ENCODE peak calls at places on chromosomes 13 and 19, in six cellular contexts. B, H, Z, O, A and S are unnamed samples.

GRCh38 chr13:79405501-79405830 is 589 bp downstream of the RBM26 start:
- DNase-seq in H (no peak), Z (peak), O (peak), A (no peak), B (no peak), S (no peak)

GRCh38 chr19:56690668-56691067 is 19.1 kb upstream of the ZNF835 start:
- DNase-seq in Z (no peak), A (no peak), H (no peak), B (no peak), O (no peak), S (no peak)

GRCh38 chr19:6947745-6948144 is 60.4 kb downstream of the ADGRE1 start:
- DNase-seq in Z (peak), B (no peak), A (no peak), O (peak), H (peak), S (no peak)

GRCh38 chr19:15268192-15268927 is 36.1 kb upstream of the EPHX3 start:
- DNase-seq in Z (no peak), O (no peak), A (no peak), H (no peak), B (no peak), S (no peak)

GRCh38 chr13:29816715-29817114 is 33.7 kb downstream of the UBL3 start:
- DNase-seq in Z (no peak), H (no peak), O (no peak), A (no peak), B (no peak), S (no peak)

GRCh38 chr13:113635709-113636108 is 22.3 kb downstream of the ATP4B start:
- DNase-seq in O (no peak), B (no peak), A (peak), Z (no peak), H (no peak), S (no peak)

GRCh38 chr13:32905864-32906180 is 110.4 kb upstream of the KL start:
- DNase-seq in H (no peak), B (peak), Z (no peak), A (no peak), O (no peak), S (no peak)

GRCh38 chr13:82800391-82800790 is 1081.9 kb downstream of the SLITRK1 start:
- DNase-seq in O (no peak), Z (no peak), B (no peak), A (no peak), H (no peak), S (no peak)

GRCh38 chr13:110138009-110138699 is 168.8 kb downstream of the COL4A1 start:
- DNase-seq in O (peak), A (no peak), B (peak), H (peak), Z (peak), S (peak)

GRCh38 chr13:34302596-34302995 is 484.6 kb downstream of the RFC3 start:
- DNase-seq in H (no peak), O (no peak), B (no peak), Z (no peak), A (no peak), S (no peak)

GRCh38 chr13:32159147-32159869 is 127.7 kb downstream of the FRY start:
- DNase-seq in O (no peak), A (no peak), H (no peak), Z (no peak), B (peak), S (no peak)

GRCh38 chr19:46925548-46925950 is 64.8 kb downstream of the ARHGAP35 start:
- DNase-seq in A (no peak), Z (peak), H (no peak), O (peak), B (no peak), S (no peak)

GRCh38 chr19:55255618-55256423 is 3.0 kb downstream of the PPP6R1 start:
- DNase-seq in H (no peak), A (no peak), B (peak), O (no peak), Z (peak), S (peak)

GRCh38 chr13:38879278-38879677 is 111.4 kb downstream of the STOML3 start:
- DNase-seq in O (peak), Z (no peak), H (no peak), B (no peak), A (no peak), S (no peak)

GRCh38 chr13:96816874-96817273 is 177.4 kb downstream of the OXGR1 start:
- DNase-seq in H (no peak), B (no peak), Z (no peak), A (no peak), O (no peak), S (no peak)

GRCh38 chr13:30713133-30713532 is 22.2 kb upstream of the ALOX5AP start:
- DNase-seq in B (no peak), O (peak), A (no peak), Z (peak), H (no peak), S (no peak)

GRCh38 chr13:106987435-106987800 is 419.5 kb upstream of the ARGLU1 start:
- DNase-seq in H (no peak), O (no peak), B (no peak), Z (no peak), A (no peak), S (no peak)
- TF ChIP-seq POLR2A in H (no peak), O (no peak), B (no peak), Z (no peak), A (no peak), S (no peak)

GRCh38 chr19:1592755-1593628 is at the start of gene MBD3:
- DNase-seq in B (peak), H (peak), A (peak), Z (peak), O (peak), S (peak)
- TF ChIP-seq POLR2A in B (no peak), H (peak), A (peak), Z (peak), O (peak), S (peak)

DNA sequence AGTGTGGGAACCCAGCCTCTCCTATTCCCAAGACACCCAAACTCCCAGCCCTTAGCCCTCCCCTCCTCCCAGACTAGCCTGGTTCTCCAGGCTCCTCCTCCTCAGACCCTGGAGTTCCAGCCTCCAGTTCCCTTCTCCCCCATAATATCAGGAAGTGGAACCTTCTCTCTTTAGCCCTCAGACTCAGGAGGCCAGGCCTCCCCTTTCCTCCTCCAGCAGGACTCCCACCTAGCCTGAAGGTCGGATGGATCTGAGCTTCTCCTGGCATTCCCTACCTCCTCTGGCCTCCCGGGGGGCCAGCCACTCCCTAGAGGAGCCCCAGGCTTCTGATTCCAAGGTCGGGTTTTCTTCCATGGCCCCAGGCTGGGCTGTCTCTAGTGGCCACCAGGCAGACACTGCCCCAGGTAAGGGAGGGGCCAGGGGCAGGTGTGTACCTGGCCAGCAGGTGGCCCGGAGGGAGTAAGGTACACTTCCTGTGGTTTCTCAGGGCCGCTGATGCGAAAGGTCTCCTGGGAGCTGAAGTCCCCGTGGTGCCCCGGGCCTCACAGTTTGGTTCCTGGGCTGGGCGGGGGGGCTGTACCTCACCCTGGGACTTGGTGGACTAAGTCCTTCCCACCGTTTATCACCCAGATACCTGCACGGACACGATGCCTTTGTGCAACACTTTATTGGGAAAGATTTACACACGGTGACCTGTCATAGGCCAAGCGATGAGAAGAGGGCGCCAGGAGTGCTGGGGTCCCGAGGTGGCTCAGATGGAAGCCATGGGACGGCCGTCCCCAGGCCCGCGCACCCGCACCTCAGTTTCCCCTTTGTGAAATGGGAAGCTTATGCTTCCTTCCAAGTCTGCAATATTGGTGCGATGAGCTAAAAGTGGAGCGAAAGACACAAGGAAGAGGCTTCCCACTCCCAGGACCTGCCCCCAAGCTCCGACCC is at the start of gene TMC4:
- DNase-seq in Z (peak), B (no peak), O (no peak), H (no peak), A (no peak), S (no peak)
- TF ChIP-seq POLR2A in Z (no peak), B (no peak), O (no peak), H (no peak), A (peak), S (peak)

GRCh38 chr19:44890366-44891015 is 563 bp upstream of the TOMM40 start:
- DNase-seq in Z (peak), O (peak), B (peak), H (peak), A (peak), S (peak)
- TF ChIP-seq POLR2A in Z (peak), O (peak), B (peak), H (peak), A (no peak), S (peak)